ENCODE peak calls at places on chromosomes 2 and 18, in five cellular contexts. X is uterus; L is CD8-positive, alpha-beta T cell; A is iPS DF 6.9; V is PC-3. T is an unnamed sample.

GRCh38 chr18:55244520-55244919 is 285.3 kb upstream of the CCDC68 start:
- DNase-seq in X (no peak), L (no peak), A (no peak), V (no peak), T (no peak)

GRCh38 chr2:46857871-46858696 is 57.5 kb downstream of the MCFD2 start:
- DNase-seq in X (no peak), L (no peak), A (no peak), V (no peak), T (no peak)

GRCh38 chr18:5894613-5895299 is 566 bp downstream of the TMEM200C start:
- DNase-seq in X (no peak), L (no peak), A (no peak), V (no peak), T (peak; percentile 12)

GRCh38 chr2:29323301-29323700 is 208.1 kb downstream of the CLIP4 start:
- DNase-seq in X (no peak), L (no peak), A (no peak), V (no peak), T (no peak)

GRCh38 chr2:159946326-159946992 is 116.0 kb downstream of the PLA2R1 start:
- DNase-seq in X (no peak), L (no peak), A (no peak), V (peak; percentile 89), T (no peak)

GRCh38 chr2:139177041-139177440 is 396.9 kb upstream of the NXPH2 start:
- DNase-seq in X (no peak), L (no peak), A (no peak), V (peak; percentile 7), T (no peak)

GRCh38 chr2:160790738-160791137 is 297.1 kb upstream of the RBMS1 start:
- DNase-seq in X (no peak), L (no peak), A (no peak), V (no peak), T (no peak)

GRCh38 chr2:209459359-209459758 is 35.5 kb downstream of the MAP2 start:
- DNase-seq in X (no peak), L (no peak), A (no peak), V (peak; percentile 39), T (no peak)

GRCh38 chr2:30969006-30969405 is 161.8 kb upstream of the CAPN13 start:
- DNase-seq in X (no peak), L (no peak), A (no peak), V (peak; percentile 10), T (no peak)

GRCh38 chr2:148853458-148853857 is 21.6 kb upstream of the KIF5C start:
- DNase-seq in X (no peak), L (no peak), A (no peak), V (no peak), T (no peak)

GRCh38 chr2:62675062-62675461 is 30.5 kb upstream of the EHBP1 start:
- DNase-seq in X (no peak), L (no peak), A (no peak), V (no peak), T (no peak)

GRCh38 chr2:105712981-105713596 is 31.6 kb upstream of the NCK2 start:
- DNase-seq in X (no peak), L (no peak), A (no peak), V (peak; percentile 80), T (no peak)

GRCh38 chr2:105072039-105072438 is 34.2 kb downstream of the MRPS9 start:
- DNase-seq in X (no peak), L (no peak), A (no peak), V (no peak), T (no peak)

GRCh38 chr18:2948038-2948437 is 64.9 kb downstream of the LPIN2 start:
- DNase-seq in X (no peak), L (no peak), A (no peak), V (peak; percentile 36), T (no peak)

GRCh38 chr2:61620244-61621159 is 82.3 kb upstream of the XPO1 start:
- DNase-seq in X (no peak), L (no peak), A (no peak), V (peak; percentile 89), T (no peak)

GRCh38 chr2:37414470-37414949 is 70.1 kb downstream of the QPCT start:
- DNase-seq in X (peak; percentile 44), L (no peak), A (peak; percentile 31), V (peak; percentile 84), T (no peak)

GRCh38 chr2:152354909-152355308 is 19.9 kb downstream of the FMNL2 start:
- DNase-seq in X (no peak), L (no peak), A (no peak), V (no peak), T (no peak)

GRCh38 chr2:30588891-30589495 is 141.9 kb downstream of the LCLAT1 start:
- DNase-seq in X (no peak), L (no peak), A (no peak), V (no peak), T (no peak)

GRCh38 chr18:34649072-34649471 is 61.0 kb upstream of the DTNA start:
- DNase-seq in X (no peak), L (no peak), A (no peak), V (no peak), T (no peak)

GRCh38 chr2:127622561-127623387 is 23.2 kb upstream of the GPR17 start:
- DNase-seq in X (no peak), L (no peak), A (no peak), V (no peak), T (no peak)

GRCh38 chr2:84850471-84850870 is 30.4 kb downstream of the TRABD2A start:
- DNase-seq in X (no peak), L (no peak), A (no peak), V (no peak), T (no peak)
- H3K9me3 ChIP-seq in X (no peaks in the 10 kb centered on the region), L (no peaks in the 10 kb centered on the region), A (no peaks in the 10 kb centered on the region), V (no peaks in the 10 kb centered on the region), T (no peaks in the 10 kb centered on the region)

DNA sequence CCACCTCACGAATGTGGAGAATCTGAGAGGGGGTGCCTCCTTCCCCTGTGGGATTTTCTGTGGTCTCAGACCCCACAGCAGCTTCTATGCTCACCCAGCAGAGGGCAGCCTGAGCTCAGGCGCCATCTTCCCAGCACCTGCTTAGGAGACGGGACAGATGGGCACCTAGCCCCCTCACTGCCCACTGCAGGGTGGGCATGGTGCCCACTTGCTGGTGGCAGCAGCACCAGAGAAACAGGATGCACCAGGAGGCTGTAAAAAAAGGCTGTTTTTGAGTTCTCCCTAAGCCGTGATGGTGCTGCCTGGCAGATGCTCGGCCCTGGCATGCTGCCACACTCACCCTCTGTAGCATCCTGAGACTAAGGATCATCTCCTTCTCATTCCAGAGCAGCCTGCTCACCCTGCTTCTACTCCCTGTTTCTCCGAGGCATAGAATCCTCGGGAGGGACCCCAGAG is 19.1 kb upstream of the SLC20A1 start:
- DNase-seq in X (peak; percentile 44), L (peak; percentile 73), A (no peak), V (peak; percentile 72), T (peak; percentile 56)
- H3K4me1 ChIP-seq in X (no peaks in the 10 kb centered on the region), L (peaks cover 64% of the 10 kb centered on the region), A (peaks cover 6% of the 10 kb centered on the region), V (peaks cover 93% of the 10 kb centered on the region), T (peaks cover 40% of the 10 kb centered on the region)

DNA sequence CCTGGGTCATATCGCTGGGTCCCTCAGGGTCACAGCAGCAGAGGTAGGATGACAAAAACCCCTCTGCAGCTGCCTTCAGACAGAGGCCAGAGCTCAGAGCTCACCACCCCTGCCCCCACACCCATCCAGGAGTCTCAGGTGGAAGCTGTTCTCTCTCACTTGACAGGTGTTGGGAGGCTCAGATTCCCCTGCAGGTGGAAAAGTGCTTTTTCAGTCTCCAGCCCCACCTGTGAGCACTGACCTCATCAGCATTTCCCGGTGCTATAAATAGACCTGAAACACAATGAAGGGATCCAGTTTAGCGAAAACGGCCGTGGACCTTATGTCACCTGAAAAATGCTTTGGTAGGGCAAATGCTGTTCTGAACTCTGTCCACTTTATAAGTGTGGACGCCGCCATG is 254.9 kb downstream of the NDUFA10 start:
- DNase-seq in X (no peak), L (no peak), A (no peak), V (no peak), T (no peak)
- H3K9me3 ChIP-seq in X (no peaks in the 10 kb centered on the region), L (no peaks in the 10 kb centered on the region), A (no peaks in the 10 kb centered on the region), V (no peaks in the 10 kb centered on the region), T (peaks cover 15% of the 10 kb centered on the region)

DNA sequence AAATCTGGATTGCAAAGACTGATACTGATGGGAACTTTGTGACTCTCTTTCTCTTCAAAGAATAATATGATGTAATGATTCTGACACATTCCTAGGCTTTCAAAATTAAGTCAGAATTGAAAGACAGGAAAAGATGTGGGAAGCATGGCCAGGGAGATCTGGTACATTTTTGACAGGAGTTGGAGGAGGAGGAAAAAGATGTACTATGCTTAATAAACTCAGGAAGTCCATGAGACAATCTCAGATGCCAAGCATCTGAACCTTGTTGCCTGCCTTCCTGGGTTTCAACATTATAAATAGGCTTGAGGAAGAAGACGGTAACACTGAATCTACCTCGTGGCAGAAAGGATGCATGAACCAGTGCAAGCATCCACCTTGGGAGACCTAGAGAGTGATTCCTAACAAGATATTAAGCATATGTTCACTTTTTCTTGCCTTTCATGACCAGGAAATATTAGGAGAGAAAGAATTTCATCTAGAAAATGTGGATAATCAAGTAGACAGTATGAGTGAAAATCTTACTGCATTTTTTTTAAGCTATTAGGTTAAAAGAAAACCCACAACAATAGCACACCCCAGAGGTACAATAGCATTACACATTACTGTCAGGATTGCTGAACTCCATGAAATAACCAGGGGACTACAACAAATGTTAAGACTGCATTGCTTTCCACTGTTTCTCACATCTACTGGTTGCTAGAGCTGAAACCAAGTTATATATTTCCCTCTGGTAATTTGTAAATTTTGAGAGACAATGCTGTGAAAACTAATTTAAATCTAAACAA is 33.9 kb downstream of the KLF7 start:
- DNase-seq in X (no peak), L (no peak), A (no peak), V (no peak), T (no peak)
- H3K4me1 ChIP-seq in X (peaks cover 23% of the 10 kb centered on the region), L (peaks cover 41% of the 10 kb centered on the region), A (peaks cover 9% of the 10 kb centered on the region), V (peaks cover 34% of the 10 kb centered on the region), T (peaks cover 84% of the 10 kb centered on the region)

GRCh38 chr2:236627846-236628245 is 58.2 kb downstream of the ACKR3 start:
- DNase-seq in X (no peak), L (no peak), A (no peak), V (no peak), T (no peak)
- H3K9me3 ChIP-seq in X (no peaks in the 10 kb centered on the region), L (no peaks in the 10 kb centered on the region), A (no peaks in the 10 kb centered on the region), V (no peaks in the 10 kb centered on the region), T (no peaks in the 10 kb centered on the region)

GRCh38 chr2:70469961-70470360 is 83.7 kb downstream of the TGFA start:
- DNase-seq in X (no peak), L (no peak), A (no peak), V (no peak), T (no peak)

GRCh38 chr2:70473101-70473722 is 80.4 kb downstream of the TGFA start:
- DNase-seq in X (no peak), L (no peak), A (no peak), V (no peak), T (no peak)

GRCh38 chr2:70469435-70469834 is 84.2 kb downstream of the TGFA start:
- DNase-seq in X (no peak), L (no peak), A (no peak), V (no peak), T (no peak)

GRCh38 chr2:70472256-70472905 is 81.2 kb downstream of the TGFA start:
- DNase-seq in X (no peak), L (no peak), A (no peak), V (no peak), T (no peak)

GRCh38 chr2:70471129-70471528 is 82.5 kb downstream of the TGFA start:
- DNase-seq in X (no peak), L (no peak), A (no peak), V (peak; percentile 16), T (no peak)
- H3K4me1 ChIP-seq in X (no peaks in the 10 kb centered on the region), L (peaks cover 43% of the 10 kb centered on the region), A (no peaks in the 10 kb centered on the region), V (peaks cover 9% of the 10 kb centered on the region), T (peaks cover 21% of the 10 kb centered on the region)

DNA sequence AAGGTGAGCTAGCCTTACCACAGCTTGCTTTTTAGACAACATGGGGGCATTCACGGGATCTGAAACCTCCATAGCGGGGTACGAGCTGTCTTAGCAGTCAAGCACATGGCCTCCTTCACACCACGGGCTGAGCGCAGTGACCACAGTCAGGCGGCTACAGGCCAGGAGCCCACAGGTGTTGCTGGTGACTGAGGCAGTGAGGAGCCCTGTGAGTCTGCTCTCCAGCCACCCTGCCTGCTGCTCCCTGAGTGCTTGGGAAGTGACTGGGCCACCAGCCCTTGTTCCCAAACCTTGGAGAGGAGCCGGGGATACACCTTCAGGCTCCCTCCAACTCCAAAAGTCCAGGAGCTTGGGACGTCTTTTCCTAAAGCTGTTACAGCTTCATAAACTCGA is 418.1 kb upstream of the MYT1L start:
- DNase-seq in X (no peak), L (no peak), A (no peak), V (no peak), T (no peak)
- H3K9me3 ChIP-seq in X (no peaks in the 10 kb centered on the region), L (peaks cover 3% of the 10 kb centered on the region), A (no peaks in the 10 kb centered on the region), V (no peaks in the 10 kb centered on the region), T (peaks cover 9% of the 10 kb centered on the region)

T was measured in left ventricle myocardium inferior.